ENCODE peak calls at places on chromosomes 6 and 20, in four cellular contexts. Q, Z, O and I are unnamed samples. For H3K4me1, the result is how much of the 10 kb centered on the place peaks cover.

GRCh38 chr6:21256197-21256596 is 337.4 kb upstream of the SOX4 start:
- DNase-seq in Z (no peak), O (no peak), Q (no peak), I (no peak)

GRCh38 chr6:94548211-94548610 is 1029.1 kb upstream of the MANEA start:
- DNase-seq in O (no peak), Z (no peak), Q (no peak), I (no peak)

GRCh38 chr6:75205776-75206334 is at the start of gene COL12A1:
- DNase-seq in O (peak), Q (peak), Z (peak), I (peak)

GRCh38 chr6:12112540-12113189 is 100.6 kb downstream of the HIVEP1 start:
- DNase-seq in Q (no peak), Z (peak), O (no peak), I (no peak)

GRCh38 chr6:43076093-43076927 is at the start of gene PTK7:
- DNase-seq in O (peak), Z (peak), Q (peak), I (peak)

GRCh38 chr20:10225439-10226080 is 6.9 kb downstream of the SNAP25 start:
- DNase-seq in Z (no peak), Q (peak), O (peak), I (peak)

GRCh38 chr20:47740225-47741184 is 44.8 kb downstream of the SULF2 start:
- DNase-seq in O (peak), Q (no peak), Z (no peak), I (no peak)

GRCh38 chr6:27630727-27631613 is 158.1 kb upstream of the ZNF184 start:
- DNase-seq in Q (peak), O (peak), Z (peak), I (peak)

GRCh38 chr6:35503534-35503933 is 6.7 kb upstream of the TEAD3 start:
- DNase-seq in Z (no peak), Q (no peak), O (no peak), I (no peak)

GRCh38 chr20:32832664-32833063 is 12.9 kb downstream of the MAPRE1 start:
- DNase-seq in Q (no peak), O (no peak), Z (no peak), I (no peak)

GRCh38 chr20:37543828-37544227 is 16.2 kb upstream of the BLCAP start:
- DNase-seq in Z (peak), Q (peak), O (peak), I (peak)

GRCh38 chr6:87209812-87210211 is 54.4 kb downstream of the ZNF292 start:
- DNase-seq in Z (no peak), O (no peak), Q (no peak), I (no peak)

GRCh38 chr6:87214831-87215230 is 59.5 kb downstream of the ZNF292 start:
- DNase-seq in Z (no peak), O (no peak), Q (no peak), I (no peak)

GRCh38 chr6:87212596-87212995 is 57.2 kb downstream of the ZNF292 start:
- DNase-seq in O (no peak), Q (peak), Z (no peak), I (no peak)

GRCh38 chr6:87213364-87213763 is 58.0 kb downstream of the ZNF292 start:
- DNase-seq in Q (no peak), Z (no peak), O (no peak), I (peak)

DNA sequence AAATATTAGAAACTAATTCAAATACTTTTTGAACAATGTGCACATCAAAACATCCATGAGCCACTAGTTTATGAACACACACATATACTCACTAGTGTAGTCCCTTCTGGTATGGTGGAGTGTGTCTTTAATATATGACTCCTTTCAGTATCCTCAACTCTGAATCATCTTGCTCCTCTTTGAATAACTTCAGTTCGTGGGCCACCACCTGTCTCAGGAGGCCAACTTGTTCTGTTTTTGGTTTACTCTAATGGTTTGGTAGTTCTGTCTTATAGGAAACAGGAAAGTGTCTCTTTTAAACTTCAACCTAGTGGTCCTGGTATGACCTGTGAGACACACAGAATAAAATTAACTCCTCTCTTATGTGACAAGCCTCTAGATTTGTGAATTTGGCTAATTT is 55.6 kb downstream of the ZNF292 start:
- DNase-seq in O (no peak), Z (no peak), Q (peak), I (no peak)
- H3K27ac ChIP-seq in O (no peak), Z (no peak), Q (no peak), I (no peak)

DNA sequence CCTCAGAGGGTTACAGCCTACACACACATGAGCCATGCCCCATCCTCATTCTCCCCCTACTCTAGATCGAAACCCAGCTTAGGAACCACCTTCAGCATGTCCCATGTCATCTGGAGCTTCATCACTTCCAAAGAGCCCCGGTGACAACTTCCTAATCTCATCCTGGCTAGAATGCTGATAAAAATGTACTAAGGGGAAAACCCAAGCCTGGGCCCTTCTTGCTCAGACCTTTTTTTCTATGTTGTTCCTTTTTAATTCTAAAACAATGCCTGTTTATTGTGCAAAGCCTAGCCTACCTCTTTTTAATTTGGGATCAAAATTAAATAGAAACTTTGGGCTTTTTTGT is 44.1 kb upstream of the NT5E start:
- DNase-seq in O (no peak), Z (no peak), Q (no peak), I (peak)
- H3K4me1 ChIP-seq in O (under half), Z (under half), Q (half or more), I (under half)

GRCh38 chr20:21512634-21513180 is 1.2 kb downstream of the NKX2-2 start:
- DNase-seq in O (no peak), Z (no peak), Q (no peak), I (no peak)
- TF ChIP-seq EZH2 in O (peak), Z (no peak), Q (peak), I (peak)

DNA sequence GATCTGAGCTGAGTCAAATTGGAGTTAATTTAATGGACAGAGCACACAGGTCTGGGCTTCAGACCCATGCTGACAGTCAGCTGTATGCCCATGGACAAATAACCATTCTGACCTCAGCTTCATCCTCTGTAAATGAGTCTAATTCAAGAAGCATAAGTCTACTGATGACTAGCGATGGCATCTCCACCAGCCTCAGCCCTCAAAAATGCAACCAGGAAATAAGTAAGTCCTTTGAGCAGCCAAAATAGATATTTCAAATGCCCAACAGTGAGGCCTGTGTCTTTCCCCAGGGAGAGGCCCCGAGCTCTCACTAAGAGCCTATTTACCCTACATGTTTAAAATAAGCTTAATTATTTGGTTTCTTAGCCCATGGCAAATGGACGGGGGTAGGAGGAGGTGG is 114.2 kb upstream of the MTHFD1L start:
- DNase-seq in Q (peak), O (no peak), Z (peak), I (no peak)
- H3K27ac ChIP-seq in Q (peak), O (no peak), Z (no peak), I (no peak)

GRCh38 chr20:58899518-58899917 is 47.0 kb downstream of the GNAS start:
- DNase-seq in Z (no peak), O (no peak), Q (no peak), I (no peak)
- H3K4me1 ChIP-seq in Z (under half), O (half or more), Q (under half), I (under half)

GRCh38 chr6:41640436-41640835 is 2.2 kb downstream of the MDFI start:
- DNase-seq in O (no peak), Z (peak), Q (no peak), I (no peak)

GRCh38 chr6:41637179-41638001 is 878 bp upstream of the MDFI start:
- DNase-seq in Q (no peak), Z (no peak), O (peak), I (peak)

GRCh38 chr6:41639556-41640371 is 1.5 kb downstream of the MDFI start:
- DNase-seq in Q (no peak), O (peak), Z (peak), I (peak)

GRCh38 chr6:41638002-41638800 is at the start of gene MDFI:
- DNase-seq in Q (no peak), Z (peak), O (peak), I (peak)

DNA sequence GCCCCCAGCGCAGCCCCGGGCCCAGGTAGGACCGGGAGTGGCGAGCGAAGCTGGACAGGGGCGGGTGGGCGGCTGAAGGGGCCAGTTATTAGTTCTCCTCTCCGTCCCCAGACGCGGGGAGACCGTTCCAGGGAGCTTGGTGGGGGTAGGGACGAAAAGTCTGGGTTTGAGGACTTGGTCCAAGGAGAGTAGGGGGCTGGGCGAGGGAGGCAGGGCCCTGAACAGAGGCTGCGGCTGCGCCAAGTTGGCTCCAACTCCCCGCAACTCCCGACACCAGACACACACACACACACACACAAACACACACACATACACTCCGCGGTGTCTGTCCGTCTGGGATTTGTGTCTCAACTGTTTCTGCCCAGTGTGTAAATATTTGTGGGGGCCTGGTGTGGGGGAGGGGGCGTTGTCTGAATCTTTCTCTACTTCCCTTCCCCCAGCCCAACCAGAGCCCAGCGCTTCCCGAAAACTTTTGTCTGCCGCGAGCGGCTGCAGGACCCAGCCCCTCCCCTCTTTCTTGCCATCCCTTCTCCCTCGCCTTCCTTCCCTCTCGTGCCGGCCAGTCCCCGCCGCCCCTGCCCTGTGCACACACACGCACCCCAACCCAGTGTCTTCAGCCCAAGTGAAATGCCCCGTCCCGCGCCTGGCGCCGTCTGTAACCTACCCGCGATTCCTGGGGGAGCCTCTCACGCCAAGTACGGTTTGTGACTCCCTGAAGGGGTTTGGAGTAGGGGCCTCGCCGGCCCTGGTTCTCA is 710 bp downstream of the MDFI start:
- DNase-seq in O (peak), Z (peak), Q (no peak), I (peak)
- TF ChIP-seq EZH2 in O (peak), Z (peak), Q (peak), I (no peak)

GRCh38 chr6:4355241-4355640 is 219.9 kb upstream of the ECI2 start:
- DNase-seq in Q (peak), Z (peak), O (no peak), I (no peak)

GRCh38 chr6:4351857-4352669 is 216.7 kb upstream of the ECI2 start:
- DNase-seq in O (no peak), Z (peak), Q (peak), I (peak)

GRCh38 chr6:4351506-4351852 is 216.1 kb upstream of the ECI2 start:
- DNase-seq in Q (no peak), Z (no peak), O (no peak), I (no peak)

GRCh38 chr6:4352731-4353130 is 217.4 kb upstream of the ECI2 start:
- DNase-seq in Z (no peak), O (no peak), Q (peak), I (no peak)

GRCh38 chr6:4354181-4354580 is 218.8 kb upstream of the ECI2 start:
- DNase-seq in O (peak), Z (no peak), Q (no peak), I (no peak)
- H3K27ac ChIP-seq in O (no peak), Z (peak), Q (peak), I (no peak)

GRCh38 chr6:111806561-111807497 is 66.4 kb downstream of the FYN start:
- DNase-seq in Q (no peak), Z (peak), O (no peak), I (no peak)

GRCh38 chr6:111803384-111803783 is 69.9 kb downstream of the FYN start:
- DNase-seq in O (no peak), Q (no peak), Z (no peak), I (no peak)

GRCh38 chr6:111803804-111804203 is 69.4 kb downstream of the FYN start:
- DNase-seq in Q (no peak), Z (peak), O (no peak), I (no peak)

GRCh38 chr6:111804627-111805235 is 68.5 kb downstream of the FYN start:
- DNase-seq in Z (peak), O (no peak), Q (peak), I (peak)

GRCh38 chr6:111805511-111806181 is 67.6 kb downstream of the FYN start:
- DNase-seq in Z (peak), O (no peak), Q (peak), I (no peak)
- H3K4me1 ChIP-seq in Z (under half), O (under half), Q (under half), I (under half)

GRCh38 chr6:110359554-110359953 is 1.4 kb upstream of the METTL24 start:
- DNase-seq in Q (no peak), Z (no peak), O (no peak), I (no peak)

GRCh38 chr6:110356778-110357177 is 1.4 kb downstream of the METTL24 start:
- DNase-seq in Z (no peak), O (peak), Q (no peak), I (no peak)

GRCh38 chr6:110358536-110359148 is 493 bp upstream of the METTL24 start:
- DNase-seq in Q (peak), O (no peak), Z (no peak), I (no peak)

GRCh38 chr6:110357298-110357695 is 852 bp downstream of the METTL24 start:
- DNase-seq in Q (no peak), Z (no peak), O (no peak), I (no peak)

DNA sequence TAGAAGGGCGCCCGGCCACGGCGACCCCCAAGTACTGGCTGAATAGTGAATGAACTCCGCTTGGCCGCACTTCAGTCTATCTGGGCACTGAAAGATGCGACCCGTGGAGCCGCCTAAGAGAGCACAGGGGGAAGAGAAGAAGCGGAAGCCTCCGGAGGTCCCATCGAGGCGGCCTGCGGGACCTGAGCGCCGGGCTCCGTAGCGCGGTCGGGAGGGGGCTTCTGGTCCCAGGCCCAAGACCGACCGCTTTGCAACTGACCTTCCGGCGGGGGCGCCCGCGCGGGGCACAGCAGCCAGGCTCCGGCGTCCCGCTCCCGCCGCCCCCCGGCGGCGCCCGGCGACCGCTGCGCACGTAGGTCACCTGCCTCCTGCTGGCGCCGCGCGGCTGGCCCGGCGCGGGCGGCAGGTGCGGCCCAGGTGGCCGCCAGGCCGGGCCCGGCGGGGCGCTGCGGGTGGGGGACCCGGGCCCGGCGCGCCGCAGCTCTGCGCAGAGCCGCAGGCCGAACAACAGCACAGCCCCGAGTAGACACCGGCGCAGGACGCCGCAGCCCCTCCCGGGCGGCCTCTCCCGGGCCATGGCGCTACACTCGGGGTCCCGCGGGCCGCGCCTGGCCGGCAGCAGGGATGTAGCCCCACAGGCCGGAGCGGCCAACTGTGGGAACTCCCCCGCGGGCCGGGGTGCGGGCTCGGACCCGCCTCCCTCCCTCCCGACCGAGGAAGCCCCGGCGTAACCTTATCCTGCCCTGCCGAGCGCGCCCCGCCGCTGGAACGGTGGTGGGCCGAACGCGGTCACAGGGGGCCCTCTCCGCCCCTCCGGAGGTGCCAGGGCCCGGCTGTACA is at the start of gene METTL24:
- DNase-seq in Z (no peak), Q (peak), O (peak), I (peak)
- TF ChIP-seq EZH2 in Z (peak), Q (no peak), O (no peak), I (no peak)